ENCODE peak calls at places on chromosomes 7 and 10, in six cellular contexts. L is stomach, P is testis, E is mesenchymal stem cell, D is heart left ventricle, O is brain microvascular endothelial cell. F is an unnamed sample.

GRCh38 chr7:77444123-77444522 is 28.0 kb upstream of the GSAP start:
- DNase-seq in L (no peak), P (no peak), E (peak; percentile 70), D (no peak), O (peak; percentile 67), F (no peak)

GRCh38 chr10:49139000-49139865 is 5.4 kb upstream of the FAM170B start:
- DNase-seq in L (no peak), P (no peak), E (peak; percentile 76), D (no peak), O (peak; percentile 74), F (no peak)

GRCh38 chr7:64883113-64883905 is 19.8 kb upstream of the ZNF273 start:
- DNase-seq in L (peak; percentile 20), P (no peak), E (no peak), D (no peak), O (no peak), F (no peak)

GRCh38 chr10:89609730-89610393 is 35.2 kb downstream of the PANK1 start:
- DNase-seq in L (no peak), P (no peak), E (no peak), D (no peak), O (no peak), F (no peak)

GRCh38 chr7:138089080-138089901 is 13.0 kb downstream of the AKR1D1 start:
- DNase-seq in L (no peak), P (no peak), E (peak; percentile 4), D (no peak), O (peak; percentile 21), F (no peak)

GRCh38 chr10:53356616-53357349 is 584.2 kb upstream of the MBL2 start:
- DNase-seq in L (no peak), P (no peak), E (no peak), D (no peak), O (peak; percentile 26), F (no peak)

GRCh38 chr7:36711256-36711655 is 13.0 kb downstream of the AOAH start:
- DNase-seq in L (no peak), P (no peak), E (no peak), D (no peak), O (no peak), F (no peak)

GRCh38 chr7:114825423-114825951 is 96.4 kb upstream of the MDFIC start:
- DNase-seq in L (no peak), P (no peak), E (no peak), D (no peak), O (no peak), F (no peak)

GRCh38 chr10:99854860-99855259 is 72.4 kb downstream of the ABCC2 start:
- DNase-seq in L (no peak), P (peak; percentile 67), E (peak; percentile 84), D (no peak), O (peak; percentile 81), F (peak; percentile 7)

DNA sequence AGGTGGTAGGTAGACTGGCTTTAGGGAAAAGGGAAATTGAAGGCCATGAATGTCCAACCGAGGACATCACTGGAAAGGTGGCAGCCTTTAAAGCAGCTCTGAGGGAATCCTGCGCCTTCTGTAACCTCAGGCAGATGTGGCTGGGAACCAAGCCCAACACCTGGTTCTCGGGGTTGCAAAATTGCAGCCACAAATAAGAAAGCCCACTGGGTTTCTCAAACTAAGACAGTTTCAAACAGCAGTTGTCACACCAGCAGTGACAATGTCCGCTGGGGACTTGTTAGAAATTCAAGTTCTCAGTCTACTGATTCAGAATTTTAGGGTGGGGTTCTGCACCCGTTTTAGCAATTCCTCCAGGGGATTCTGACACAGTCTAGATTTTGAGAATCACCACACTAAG is 42.7 kb upstream of the STEAP1B start:
- DNase-seq in L (no peak), P (no peak), E (no peak), D (no peak), O (no peak), F (no peak)
- H3K27me3 ChIP-seq in L (peaks cover 8% of the 10 kb centered on the region), P (no peaks in the 10 kb centered on the region), E (peaks cover 29% of the 10 kb centered on the region), D (no peaks in the 10 kb centered on the region), O (no peaks in the 10 kb centered on the region), F (no peaks in the 10 kb centered on the region)

DNA sequence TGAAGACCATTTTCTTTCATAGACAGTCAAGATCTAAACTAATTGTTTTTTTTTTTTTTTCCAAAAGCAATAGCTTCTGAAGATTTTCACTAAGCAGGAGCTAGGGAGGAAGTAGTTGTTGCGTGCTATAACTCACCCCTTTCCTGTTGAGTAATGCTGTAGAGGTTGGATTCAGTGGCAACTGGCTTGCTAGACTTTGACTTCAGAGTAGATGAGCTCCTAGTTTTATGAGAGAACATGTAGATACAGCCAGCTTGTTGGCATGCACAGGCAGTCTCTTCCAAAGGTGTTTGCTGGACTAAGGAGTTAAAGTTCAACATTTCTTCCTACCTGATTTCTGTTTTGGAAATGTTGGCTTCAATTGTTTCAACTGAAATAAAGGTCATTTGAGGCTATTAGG is 66.2 kb upstream of the MXI1 start:
- DNase-seq in L (no peak), P (no peak), E (peak; percentile 44), D (no peak), O (peak; percentile 24), F (no peak)
- H3K4me3 ChIP-seq in L (no peak overlapping the region), P (no peak overlapping the region), E (no peak overlapping the region), D (no peak overlapping the region), O (no peak overlapping the region), F (no peak overlapping the region)

GRCh38 chr7:99422625-99423024 is 13.9 kb downstream of the BUD31 start:
- DNase-seq in L (no peak), P (no peak), E (no peak), D (no peak), O (no peak), F (no peak)

GRCh38 chr7:99422091-99422624 is 13.4 kb downstream of the BUD31 start:
- DNase-seq in L (no peak), P (no peak), E (no peak), D (no peak), O (no peak), F (no peak)

GRCh38 chr7:99428972-99429566 is 9.5 kb downstream of the PTCD1 start:
- DNase-seq in L (no peak), P (no peak), E (no peak), D (no peak), O (no peak), F (no peak)

GRCh38 chr7:99429756-99430155 is 8.8 kb downstream of the PTCD1 start:
- DNase-seq in L (no peak), P (no peak), E (no peak), D (no peak), O (no peak), F (no peak)

GRCh38 chr7:99424932-99425730 is 13.5 kb downstream of the PTCD1 start:
- DNase-seq in L (no peak), P (no peak), E (no peak), D (no peak), O (no peak), F (no peak)
- H3K36me3 ChIP-seq in L (peaks cover 85% of the 10 kb centered on the region), P (peaks cover 3% of the 10 kb centered on the region), E (peaks cover 69% of the 10 kb centered on the region), D (peaks cover 68% of the 10 kb centered on the region), O (peaks cover 56% of the 10 kb centered on the region), F (peaks cover 1% of the 10 kb centered on the region)

GRCh38 chr10:131055437-131055836 is 256.1 kb downstream of the TCERG1L start:
- DNase-seq in L (no peak), P (no peak), E (no peak), D (no peak), O (no peak), F (no peak)
- H3K27me3 ChIP-seq in L (peaks cover 3% of the 10 kb centered on the region), P (no peaks in the 10 kb centered on the region), E (no peaks in the 10 kb centered on the region), D (no peaks in the 10 kb centered on the region), O (no peaks in the 10 kb centered on the region), F (no peaks in the 10 kb centered on the region)

GRCh38 chr7:27182861-27183681 is 2.0 kb downstream of the HOXA11 start:
- DNase-seq in L (peak; percentile 16), P (no peak), E (no peak), D (no peak), O (no peak), F (no peak)

GRCh38 chr7:27185013-27185707 is at the start of gene HOXA11:
- DNase-seq in L (peak; percentile 22), P (peak; percentile 13), E (peak; percentile 76), D (no peak), O (no peak), F (peak; percentile 95)

GRCh38 chr7:27184342-27185012 is 555 bp downstream of the HOXA11 start:
- DNase-seq in L (peak; percentile 34), P (peak; percentile 28), E (peak; percentile 55), D (no peak), O (no peak), F (no peak)

GRCh38 chr7:27182285-27182827 is 2.7 kb downstream of the HOXA11 start:
- DNase-seq in L (peak; percentile 5), P (no peak), E (no peak), D (no peak), O (no peak), F (no peak)

DNA sequence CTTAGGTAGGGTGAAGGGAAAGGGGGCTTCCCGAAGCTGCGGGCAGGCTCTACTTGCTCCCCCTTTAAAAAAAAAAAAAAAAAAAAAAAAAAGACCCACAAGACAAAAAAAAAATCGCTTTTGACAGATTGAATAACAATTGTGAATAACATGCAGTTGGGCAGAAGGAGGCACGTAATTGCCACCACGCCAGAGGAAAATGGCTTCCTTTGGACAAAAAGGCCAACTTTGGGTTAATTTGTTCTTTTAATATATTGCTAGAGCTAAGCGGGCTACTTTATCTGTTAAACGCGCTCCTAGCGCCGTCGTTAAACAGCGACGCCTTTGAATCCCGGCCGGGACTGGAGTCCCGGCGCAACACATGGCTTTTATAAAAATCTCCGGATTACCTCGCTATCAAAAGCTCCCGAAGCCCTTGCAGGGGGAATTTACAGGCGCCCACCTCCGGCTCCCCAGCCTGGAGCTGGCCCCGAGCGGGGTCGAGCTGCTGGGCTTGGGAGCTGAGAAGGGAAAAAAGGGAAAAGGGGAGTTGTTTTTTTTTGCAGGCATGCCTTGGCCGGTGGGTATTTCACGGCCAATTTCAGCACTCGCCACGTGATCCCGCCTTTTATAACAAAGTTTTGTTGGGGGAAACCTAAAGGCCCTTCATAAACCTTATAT is 1.2 kb downstream of the HOXA11 start:
- DNase-seq in L (peak; percentile 23), P (no peak), E (peak; percentile 55), D (no peak), O (no peak), F (no peak)
- H3K4me3 ChIP-seq in L (peak overlapping the region; percentile 34), P (no peak overlapping the region), E (peak overlapping the region; percentile 84), D (peak overlapping the region; percentile 37), O (no peak overlapping the region), F (peak overlapping the region; percentile 78)

F was measured in kidney epithelial cell.